ENCODE peak calls at places on chromosomes 16 and 17, in four cellular contexts. One of them, this sample, is unnamed. For H3K27me3, the result is how much of the 10 kb centered on the place peaks cover.

GRCh38 chr17:30831257-30831656 is 509 bp upstream of the ATAD5 start:
- DNase-seq in bronchial epithelial cell: no peak
- DNase-seq in PC-9: no peak
- DNase-seq in adrenal gland: no peak
- DNase-seq in this sample: no peak

GRCh38 chr17:38885728-38886642 is 16.1 kb downstream of the LASP1 start:
- DNase-seq in adrenal gland: no peak
- DNase-seq in bronchial epithelial cell: no peak
- DNase-seq in PC-9: no peak
- DNase-seq in this sample: no peak

GRCh38 chr17:66964083-66964771 is at the start of gene CACNG4:
- DNase-seq in PC-9: no peak
- DNase-seq in adrenal gland: no peak
- DNase-seq in bronchial epithelial cell: no peak
- DNase-seq in this sample: no peak

GRCh38 chr16:57821149-57821971 is 19.1 kb upstream of the KIFC3 start:
- DNase-seq in bronchial epithelial cell: no peak
- DNase-seq in adrenal gland: no peak
- DNase-seq in PC-9: peak
- DNase-seq in this sample: no peak

GRCh38 chr17:82966415-82966814 is 113.0 kb upstream of the METRNL start:
- DNase-seq in PC-9: no peak
- DNase-seq in adrenal gland: no peak
- DNase-seq in bronchial epithelial cell: no peak
- DNase-seq in this sample: no peak

GRCh38 chr16:23469814-23470213 is 16.8 kb upstream of the COG7 start:
- DNase-seq in bronchial epithelial cell: peak
- DNase-seq in adrenal gland: peak
- DNase-seq in PC-9: peak
- DNase-seq in this sample: peak

GRCh38 chr16:11105038-11105903 is 150.7 kb downstream of the SOCS1 start:
- DNase-seq in adrenal gland: peak
- DNase-seq in PC-9: peak
- DNase-seq in bronchial epithelial cell: peak
- DNase-seq in this sample: no peak

GRCh38 chr17:78379134-78379497 is 667 bp downstream of the PGS1 start:
- DNase-seq in bronchial epithelial cell: peak
- DNase-seq in adrenal gland: peak
- DNase-seq in PC-9: no peak
- DNase-seq in this sample: no peak

GRCh38 chr17:32878211-32878610 is 1.3 kb upstream of the MYO1D start:
- DNase-seq in adrenal gland: peak
- DNase-seq in PC-9: no peak
- DNase-seq in bronchial epithelial cell: peak
- DNase-seq in this sample: no peak

GRCh38 chr17:36475346-36475970 is 11.0 kb upstream of the ZNHIT3 start:
- DNase-seq in adrenal gland: no peak
- DNase-seq in bronchial epithelial cell: no peak
- DNase-seq in PC-9: no peak
- DNase-seq in this sample: no peak

GRCh38 chr16:80526418-80527061 is 14.3 kb upstream of the DYNLRB2 start:
- DNase-seq in bronchial epithelial cell: peak
- DNase-seq in adrenal gland: peak
- DNase-seq in PC-9: no peak
- DNase-seq in this sample: peak

GRCh38 chr17:836154-836553 is 54.0 kb downstream of the MRM3 start:
- DNase-seq in adrenal gland: no peak
- DNase-seq in bronchial epithelial cell: no peak
- DNase-seq in PC-9: no peak
- DNase-seq in this sample: no peak

GRCh38 chr17:76416899-76417298 is 32.5 kb downstream of the SPHK1 start:
- DNase-seq in adrenal gland: no peak
- DNase-seq in bronchial epithelial cell: no peak
- DNase-seq in PC-9: no peak
- DNase-seq in this sample: no peak

GRCh38 chr17:65346166-65346565 is 209.0 kb downstream of the RGS9 start:
- DNase-seq in bronchial epithelial cell: no peak
- DNase-seq in PC-9: no peak
- DNase-seq in adrenal gland: no peak
- DNase-seq in this sample: no peak

DNA sequence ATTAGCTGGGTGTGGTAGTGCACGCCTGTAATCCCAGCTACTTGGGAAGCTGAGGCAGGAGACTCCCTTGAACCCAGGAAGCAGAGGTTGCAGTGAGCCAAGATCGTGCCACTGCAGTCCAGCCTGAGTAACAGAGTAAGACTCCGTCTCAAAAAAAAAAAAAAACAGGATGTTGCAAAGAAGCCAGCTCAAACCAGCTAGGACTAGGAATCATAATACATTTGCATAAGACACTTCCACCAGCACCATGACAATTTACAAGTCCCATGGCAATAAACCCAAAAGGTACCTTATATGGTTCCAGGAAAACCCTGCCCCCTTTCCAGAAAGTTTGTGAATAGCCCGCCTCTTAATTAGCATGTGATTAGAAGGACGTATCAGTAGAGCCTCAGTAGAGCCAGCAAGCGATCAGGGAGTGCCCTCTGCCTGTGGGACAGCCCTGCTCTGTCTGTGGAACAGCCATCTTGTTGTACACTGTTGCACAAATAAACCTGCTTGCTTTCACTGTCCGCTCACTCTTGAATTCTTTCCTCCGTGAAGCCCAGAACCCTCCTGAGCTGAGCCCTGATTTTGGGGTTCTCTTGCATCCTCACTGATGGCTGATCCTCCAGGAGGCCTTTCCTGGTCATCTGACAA is 14.1 kb downstream of the NUPR1 start:
- DNase-seq in PC-9: no peak
- DNase-seq in bronchial epithelial cell: no peak
- DNase-seq in adrenal gland: no peak
- DNase-seq in this sample: no peak
- TF ChIP-seq CTCF in PC-9: no peak
- TF ChIP-seq CTCF in bronchial epithelial cell: no peak
- TF ChIP-seq CTCF in adrenal gland: no peak
- TF ChIP-seq CTCF in this sample: no peak

DNA sequence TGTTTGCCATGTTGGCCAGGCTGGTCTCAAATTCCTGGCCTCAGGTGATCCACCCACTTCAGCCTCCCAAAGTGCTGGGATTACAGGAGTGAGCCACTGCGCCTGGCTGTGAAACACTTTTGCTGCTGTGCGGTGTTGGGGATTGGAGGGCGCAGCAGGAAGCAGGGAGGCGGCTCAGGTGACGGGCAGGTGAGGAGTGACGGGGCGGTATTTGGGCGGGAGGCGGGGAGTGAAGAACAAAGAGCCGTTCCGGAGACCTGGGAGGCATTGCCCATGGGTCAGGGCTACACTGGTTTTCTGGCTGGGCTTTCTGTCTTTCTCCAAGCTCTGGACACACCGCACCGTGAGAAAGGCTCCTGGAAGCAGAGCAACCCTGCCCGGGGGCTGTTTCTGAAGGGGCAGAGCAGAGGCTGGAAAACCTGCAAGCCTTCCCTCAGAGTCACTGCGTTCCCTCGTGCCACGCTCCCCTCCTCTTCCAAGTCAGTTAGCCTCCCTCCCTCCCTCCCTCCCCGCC is 22.1 kb downstream of the CRISPLD2 start:
- DNase-seq in bronchial epithelial cell: peak
- DNase-seq in adrenal gland: no peak
- DNase-seq in PC-9: peak
- DNase-seq in this sample: no peak
- H3K27me3 ChIP-seq in bronchial epithelial cell: under half
- H3K27me3 ChIP-seq in adrenal gland: under half
- H3K27me3 ChIP-seq in PC-9: under half
- H3K27me3 ChIP-seq in this sample: under half

GRCh38 chr17:79948918-79949645 is 86.6 kb downstream of the TBC1D16 start:
- DNase-seq in bronchial epithelial cell: no peak
- DNase-seq in adrenal gland: no peak
- DNase-seq in PC-9: no peak
- DNase-seq in this sample: no peak

GRCh38 chr17:79951361-79952264 is 84.1 kb downstream of the TBC1D16 start:
- DNase-seq in adrenal gland: peak
- DNase-seq in bronchial epithelial cell: no peak
- DNase-seq in PC-9: no peak
- DNase-seq in this sample: peak

GRCh38 chr17:79949646-79950292 is 85.9 kb downstream of the TBC1D16 start:
- DNase-seq in adrenal gland: no peak
- DNase-seq in bronchial epithelial cell: no peak
- DNase-seq in PC-9: no peak
- DNase-seq in this sample: no peak

GRCh38 chr17:79950711-79951110 is 85.0 kb downstream of the TBC1D16 start:
- DNase-seq in PC-9: no peak
- DNase-seq in adrenal gland: no peak
- DNase-seq in bronchial epithelial cell: no peak
- DNase-seq in this sample: no peak

DNA sequence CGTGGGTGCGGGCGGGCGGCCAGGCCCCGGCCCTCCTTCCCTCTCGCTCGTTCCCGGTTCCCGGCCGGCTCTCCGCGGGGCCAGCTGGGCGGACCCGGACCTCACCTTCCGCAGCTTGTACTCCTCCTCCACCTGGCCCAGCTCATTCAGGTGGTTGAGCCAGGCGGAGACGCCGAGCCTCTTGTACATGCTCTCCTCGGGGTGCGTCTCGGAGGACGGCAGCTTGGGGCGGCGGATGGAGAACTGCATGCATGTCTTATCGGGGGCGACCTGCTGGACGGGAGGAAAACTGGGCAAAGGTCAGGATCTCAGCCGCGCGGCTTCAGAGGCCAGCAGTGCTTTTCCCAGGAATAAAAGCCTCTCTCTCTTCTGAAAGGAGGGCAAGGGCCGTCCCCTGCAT is 85.4 kb downstream of the TBC1D16 start:
- DNase-seq in PC-9: no peak
- DNase-seq in bronchial epithelial cell: no peak
- DNase-seq in adrenal gland: no peak
- DNase-seq in this sample: no peak
- H3K4me3 ChIP-seq in PC-9: no peak
- H3K4me3 ChIP-seq in bronchial epithelial cell: no peak
- H3K4me3 ChIP-seq in adrenal gland: no peak
- H3K4me3 ChIP-seq in this sample: no peak

GRCh38 chr16:7513429-7513828 is 180.8 kb downstream of the RBFOX1 start:
- DNase-seq in PC-9: no peak
- DNase-seq in adrenal gland: no peak
- DNase-seq in bronchial epithelial cell: no peak
- DNase-seq in this sample: no peak
- TF ChIP-seq CTCF in PC-9: peak
- TF ChIP-seq CTCF in adrenal gland: peak
- TF ChIP-seq CTCF in bronchial epithelial cell: no peak
- TF ChIP-seq CTCF in this sample: peak

DNA sequence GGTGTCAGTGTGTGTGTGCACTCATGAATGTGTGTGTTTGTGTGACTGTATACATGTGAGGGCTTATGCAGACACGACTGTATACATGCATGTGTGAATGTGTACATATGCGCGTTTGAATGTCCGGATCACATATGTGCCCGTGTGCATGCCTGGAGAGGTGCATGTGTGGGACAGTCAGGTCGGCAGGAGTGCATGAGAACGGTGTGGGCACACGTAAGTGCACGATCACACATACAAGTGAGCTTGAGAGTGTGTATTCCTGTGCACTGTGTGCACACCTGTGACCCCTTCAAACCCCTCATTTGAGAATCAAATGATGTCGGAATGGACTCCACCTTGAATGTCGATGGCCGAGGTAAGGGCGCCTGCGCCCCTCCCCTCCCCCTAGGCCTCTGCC is 694 bp upstream of the NGFR start:
- DNase-seq in adrenal gland: no peak
- DNase-seq in bronchial epithelial cell: no peak
- DNase-seq in PC-9: no peak
- DNase-seq in this sample: no peak
- H3K27me3 ChIP-seq in adrenal gland: under half
- H3K27me3 ChIP-seq in bronchial epithelial cell: under half
- H3K27me3 ChIP-seq in PC-9: half or more
- H3K27me3 ChIP-seq in this sample: half or more

DNA sequence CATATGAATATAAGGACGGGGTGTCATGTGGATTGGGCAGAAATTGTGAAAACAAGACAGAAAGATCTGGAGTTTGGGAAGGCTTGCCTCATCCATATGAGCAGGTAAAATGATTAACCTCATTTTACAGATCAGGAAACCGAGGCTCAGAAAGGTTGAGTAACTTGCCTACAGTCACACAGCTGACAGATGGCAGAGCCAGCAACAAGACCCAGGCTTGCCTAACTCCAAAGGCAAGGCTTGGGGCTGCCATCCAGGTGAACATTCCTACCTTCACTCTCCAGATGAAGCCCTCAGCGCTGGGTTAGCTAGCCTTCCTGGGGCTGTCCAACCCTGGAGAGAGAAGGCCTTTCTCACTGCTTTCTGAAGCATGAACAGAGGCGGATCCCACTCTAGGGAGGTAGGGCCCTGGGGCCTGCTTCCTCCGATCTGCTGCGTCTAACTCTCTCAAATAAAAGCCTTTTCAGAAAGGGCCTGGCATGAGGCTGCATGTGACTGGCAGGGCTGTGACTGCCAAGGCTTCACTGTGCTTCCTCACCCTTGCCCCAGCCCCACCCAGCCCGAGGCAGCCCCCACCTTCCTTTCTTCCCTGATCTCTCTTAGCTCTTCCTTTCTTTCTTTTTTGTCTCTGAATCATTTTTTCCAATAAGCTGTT is 107.8 kb downstream of the GNAO1 start:
- DNase-seq in adrenal gland: peak
- DNase-seq in bronchial epithelial cell: no peak
- DNase-seq in PC-9: no peak
- DNase-seq in this sample: no peak
- H3K4me3 ChIP-seq in adrenal gland: no peak
- H3K4me3 ChIP-seq in bronchial epithelial cell: no peak
- H3K4me3 ChIP-seq in PC-9: no peak
- H3K4me3 ChIP-seq in this sample: no peak